ENCODE peak calls at places on chromosomes 6 and 20, in four cellular contexts. C is H1, X is IMR-90, V is mesenchymal stem cell. R is an unnamed sample.

GRCh38 chr6:44342489-44342888 is at the start of gene SPATS1:
- DNase-seq in C (no peak), X (no peak), V (no peak), R (peak; percentile 31)

GRCh38 chr6:105898286-105898685 is 187.8 kb upstream of the PRDM1 start:
- DNase-seq in C (no peak), X (peak; percentile 98), V (peak; percentile 58), R (no peak)

GRCh38 chr20:61989741-61990140 is 75.9 kb downstream of the TAF4 start:
- DNase-seq in C (no peak), X (no peak), V (no peak), R (no peak)

GRCh38 chr6:170456334-170456733 is 96.8 kb downstream of the PSMB1 start:
- DNase-seq in C (no peak), X (no peak), V (no peak), R (no peak)

GRCh38 chr20:2800590-2801458 is at the start of gene CPXM1:
- DNase-seq in C (no peak), X (no peak), V (peak; percentile 22), R (peak; percentile 91)

GRCh38 chr20:17448071-17448470 is 83.1 kb downstream of the BFSP1 start:
- DNase-seq in C (no peak), X (no peak), V (no peak), R (no peak)

GRCh38 chr6:170024940-170025339 is 265.9 kb downstream of the DLL1 start:
- DNase-seq in C (no peak), X (peak; percentile 58), V (peak; percentile 23), R (no peak)

GRCh38 chr6:29887330-29887818 is 55.0 kb upstream of the HLA-A start:
- DNase-seq in C (no peak), X (peak; percentile 11), V (peak; percentile 44), R (peak; percentile 31)

GRCh38 chr6:74208239-74208638 is 512.2 kb downstream of the CD109 start:
- DNase-seq in C (no peak), X (no peak), V (no peak), R (no peak)

GRCh38 chr20:45304464-45304999 is 2.1 kb upstream of the RBPJL start:
- DNase-seq in C (no peak), X (no peak), V (no peak), R (no peak)

GRCh38 chr6:37785002-37785687 is 34.4 kb upstream of the ZFAND3 start:
- DNase-seq in C (no peak), X (no peak), V (no peak), R (peak; percentile 66)
- H2BK15ac ChIP-seq in C (peak overlapping the region; percentile 88), X (no peak overlapping the region), V (no peak overlapping the region), R (no peak overlapping the region)

DNA sequence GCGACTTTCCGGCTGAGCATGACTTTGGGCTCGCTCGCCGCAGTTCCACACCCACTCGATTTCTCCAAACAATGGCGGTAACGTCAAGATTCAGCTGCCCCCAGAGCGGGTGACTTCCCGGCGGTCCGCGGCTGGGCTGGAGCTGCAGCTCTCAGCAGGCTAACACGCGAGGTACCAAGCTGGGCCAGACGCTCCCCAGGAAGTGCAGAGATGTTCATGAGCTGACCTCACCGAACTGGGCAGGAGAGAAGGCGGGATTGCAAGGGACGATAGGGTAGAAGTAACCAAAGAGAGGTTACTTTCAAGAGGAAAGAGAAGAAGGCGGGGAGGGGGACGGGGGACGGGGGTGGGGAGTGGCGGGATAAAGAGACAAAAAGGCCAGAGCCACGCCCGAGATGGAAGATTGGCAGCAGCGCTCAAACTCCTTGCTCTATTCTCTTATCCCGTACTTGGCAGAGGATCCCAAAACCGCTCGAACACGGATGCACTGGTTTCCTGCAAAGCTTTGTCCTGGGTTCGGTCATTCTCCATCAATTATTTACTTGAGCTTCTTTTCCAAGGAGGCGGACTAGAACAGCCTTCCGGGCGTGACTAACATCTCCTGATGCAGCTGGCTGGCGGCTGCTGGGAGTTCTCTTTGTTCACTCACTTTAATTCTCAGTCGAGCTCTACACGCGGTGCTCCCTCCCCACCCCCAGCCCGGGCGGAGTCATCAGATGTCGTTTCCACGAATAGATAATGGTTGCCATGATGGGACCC is at the start of gene MTCL3:
- DNase-seq in C (peak; percentile 43), X (peak; percentile 63), V (peak; percentile 54), R (peak; percentile 93)
- H3K23ac ChIP-seq in C (no peak within 1 kb of the TSS), X (peak within 1 kb of the TSS; percentile 3), V (no peak within 1 kb of the TSS), R (no peak within 1 kb of the TSS)

DNA sequence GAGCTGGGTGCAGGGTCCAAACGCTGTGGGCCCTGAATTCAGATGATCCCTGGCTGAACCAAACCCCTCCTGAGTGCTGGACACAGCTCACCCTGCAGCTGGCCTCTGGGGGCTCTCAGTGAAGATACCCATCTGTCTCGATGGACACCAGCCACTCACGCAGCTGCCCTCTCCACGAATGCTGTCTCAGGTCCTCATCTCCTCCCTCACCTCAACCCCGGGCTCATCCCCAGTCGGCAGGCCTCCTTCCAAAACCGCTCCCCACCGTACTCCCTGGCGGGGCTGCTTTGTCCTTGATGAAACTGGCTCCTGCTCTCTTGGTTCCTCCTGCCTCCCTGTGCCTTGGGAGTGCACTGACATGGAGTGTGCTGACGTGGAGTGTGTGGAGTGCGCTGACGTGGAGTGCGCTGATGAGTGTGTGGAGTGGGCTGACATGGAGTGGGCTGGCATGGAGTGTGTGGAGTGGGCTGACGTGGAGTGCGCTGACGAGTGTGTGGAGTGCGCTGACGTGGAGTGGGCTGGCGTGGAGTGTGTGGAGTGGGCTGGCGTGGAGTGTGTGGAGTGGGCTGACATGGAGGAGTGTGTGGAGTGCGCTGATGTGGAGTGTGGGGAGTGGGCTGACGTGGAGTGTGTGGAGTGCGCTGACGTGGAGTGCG is 4.1 kb upstream of the YTHDF1 start:
- DNase-seq in C (no peak), X (no peak), V (no peak), R (no peak)
- H2BK15ac ChIP-seq in C (peak overlapping the region; percentile 72), X (no peak overlapping the region), V (no peak overlapping the region), R (no peak overlapping the region)

DNA sequence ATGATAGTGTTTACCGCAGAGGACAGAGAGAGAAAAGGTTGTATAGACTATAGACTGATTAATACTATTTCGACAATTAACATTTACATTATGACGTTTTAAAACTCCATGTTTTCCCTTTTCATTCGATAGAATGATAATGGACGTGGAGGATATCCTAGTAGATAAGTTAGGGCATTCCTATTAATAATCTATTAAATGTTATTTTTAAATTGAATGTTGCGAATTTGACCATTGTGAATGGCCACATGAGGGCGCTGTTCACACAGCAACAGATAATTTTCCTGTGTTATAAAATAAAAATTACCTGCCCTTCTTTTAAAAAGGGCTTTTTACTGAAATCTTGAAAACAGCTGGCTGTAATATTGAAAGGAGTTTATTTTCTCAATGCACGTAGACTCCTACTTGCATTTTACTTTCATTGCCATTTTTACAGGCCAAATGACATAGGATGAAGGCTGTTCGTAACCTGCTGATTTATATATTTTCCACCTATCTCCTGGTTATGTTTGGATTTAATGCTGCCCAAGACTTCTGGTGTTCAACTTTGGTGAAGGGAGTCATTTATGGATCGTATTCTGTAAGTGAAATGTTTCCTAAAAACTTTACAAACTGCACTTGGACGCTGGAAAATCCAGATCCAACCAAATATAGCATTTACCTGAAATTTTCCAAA is 3.3 kb downstream of the ADGRB3 start:
- DNase-seq in C (no peak), X (peak; percentile 47), V (peak; percentile 47), R (no peak)
- H3K23ac ChIP-seq in C (no peak overlapping the region), X (no peak overlapping the region), V (no peak overlapping the region), R (no peak overlapping the region)

DNA sequence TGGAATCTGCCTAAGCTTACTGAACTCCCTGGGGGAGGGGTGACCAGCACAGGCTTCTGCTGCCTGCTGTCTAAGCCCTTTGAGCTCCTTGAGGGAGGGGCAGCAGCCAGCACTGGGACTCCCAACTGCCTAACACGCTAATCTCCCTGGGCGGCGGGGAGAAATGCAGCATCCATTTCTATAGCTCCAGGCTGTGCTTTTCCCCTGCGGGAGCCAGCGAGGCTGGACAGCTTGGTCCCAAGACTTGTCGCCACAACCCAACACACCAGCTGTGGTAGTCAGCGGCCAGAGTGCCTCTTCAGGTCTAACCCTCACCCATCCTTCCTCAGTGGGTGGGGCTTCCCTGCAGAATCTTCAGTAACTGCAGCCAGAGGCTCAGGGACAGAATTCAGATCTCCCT is 64.6 kb downstream of the VGLL2 start:
- DNase-seq in C (no peak), X (no peak), V (no peak), R (no peak)
- H2BK15ac ChIP-seq in C (no peak overlapping the region), X (no peak overlapping the region), V (no peak overlapping the region), R (no peak overlapping the region)

GRCh38 chr20:13995086-13995665 is at the start of gene MACROD2:
- DNase-seq in C (peak; percentile 94), X (peak; percentile 16), V (peak; percentile 76), R (peak; percentile 97)
- H3K23ac ChIP-seq in C (no peak within 1 kb of the TSS), X (no peak within 1 kb of the TSS), V (no peak within 1 kb of the TSS), R (no peak within 1 kb of the TSS)

DNA sequence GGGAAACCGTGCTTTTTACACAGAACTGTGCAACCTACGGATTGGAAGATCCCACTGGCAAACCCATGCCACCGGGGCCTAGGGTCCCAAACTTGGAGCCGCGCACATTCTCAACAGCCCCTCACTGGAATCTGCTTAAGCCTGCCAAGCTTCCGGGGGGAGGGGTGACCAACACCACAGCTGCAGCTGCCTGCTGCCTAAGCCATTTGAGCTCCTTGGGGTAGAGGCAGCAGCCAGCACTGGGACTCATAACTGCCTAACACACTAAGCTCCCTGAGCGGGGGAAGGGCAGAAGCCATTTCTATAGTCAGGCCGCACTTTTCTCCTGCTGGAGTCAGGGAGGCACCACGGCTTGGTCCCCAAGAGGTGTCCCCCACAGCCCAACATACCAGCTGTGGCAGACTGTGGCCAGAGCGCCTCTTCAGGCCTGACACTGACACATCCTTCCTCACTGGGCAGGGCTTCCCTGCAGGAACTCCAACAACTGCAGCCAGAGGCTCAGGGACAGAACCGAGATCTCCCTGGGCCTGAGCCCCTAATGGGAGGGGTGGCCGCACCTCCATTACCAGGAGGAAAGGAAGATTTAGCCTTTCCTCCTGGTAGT is 270.3 kb upstream of the ECI2 start:
- DNase-seq in C (no peak), X (no peak), V (no peak), R (peak; percentile 11)
- H2BK15ac ChIP-seq in C (peak overlapping the region; percentile 92), X (no peak overlapping the region), V (no peak overlapping the region), R (no peak overlapping the region)

GRCh38 chr20:31637660-31638059 is at the start of gene COX4I2:
- DNase-seq in C (no peak), X (no peak), V (no peak), R (no peak)

GRCh38 chr20:31641391-31641790 is 3.7 kb downstream of the COX4I2 start:
- DNase-seq in C (no peak), X (no peak), V (no peak), R (no peak)

GRCh38 chr20:31638816-31639215 is 1.1 kb downstream of the COX4I2 start:
- DNase-seq in C (no peak), X (no peak), V (no peak), R (no peak)

GRCh38 chr20:31640259-31640658 is 2.5 kb downstream of the COX4I2 start:
- DNase-seq in C (no peak), X (no peak), V (no peak), R (no peak)

GRCh38 chr20:31638317-31638716 is 605 bp downstream of the COX4I2 start:
- DNase-seq in C (no peak), X (no peak), V (no peak), R (no peak)
- H3K23ac ChIP-seq in C (no peak overlapping the region), X (no peak overlapping the region), V (no peak overlapping the region), R (no peak overlapping the region)

GRCh38 chr6:3333263-3333662 is 74.5 kb downstream of the PSMG4 start:
- DNase-seq in C (no peak), X (no peak), V (no peak), R (no peak)
- H2BK15ac ChIP-seq in C (no peak overlapping the region), X (no peak overlapping the region), V (no peak overlapping the region), R (no peak overlapping the region)